ENCODE peak calls at places on chromosomes 7 and 10, in ten cellular contexts. Q, P, H, M, I, J, L, U, A and G are unnamed samples.

GRCh38 chr7:26397326-26397725 is 105.7 kb downstream of the SNX10 start:
- DNase-seq in L (peak; percentile 36), Q (no peak), H (no peak), M (no peak), J (no peak), I (no peak), P (no peak), U (no peak), A (peak; percentile 55), G (no peak)

GRCh38 chr7:132424277-132424676 is 152.0 kb downstream of the PLXNA4 start:
- DNase-seq in H (no peak), J (no peak), Q (no peak), A (no peak), P (no peak), I (no peak), M (no peak), L (no peak), U (no peak), G (no peak)

GRCh38 chr7:6536899-6537298 is 14.4 kb downstream of the GRID2IP start:
- DNase-seq in U (no peak), A (peak; percentile 94), H (no peak), M (no peak), L (no peak), Q (no peak), J (no peak), P (peak; percentile 48), I (no peak), G (no peak)

GRCh38 chr10:17143055-17143690 is 13.6 kb upstream of the CUBN start:
- DNase-seq in I (no peak), U (no peak), Q (no peak), L (no peak), H (no peak), A (no peak), M (no peak), J (no peak), P (no peak), G (peak; percentile 23)

GRCh38 chr10:32155075-32155516 is 98.9 kb upstream of the KIF5B start:
- DNase-seq in Q (no peak), I (no peak), P (no peak), L (no peak), A (no peak), J (no peak), H (no peak), M (no peak), U (no peak), G (no peak)

GRCh38 chr7:92873776-92874175 is 37.4 kb upstream of the CDK6 start:
- DNase-seq in U (no peak), L (no peak), Q (no peak), I (no peak), P (no peak), A (no peak), J (no peak), H (no peak), M (no peak), G (no peak)

GRCh38 chr10:110919349-110919931 is at the start of gene SHOC2:
- DNase-seq in I (peak; percentile 98), J (no peak), L (peak; percentile 100), A (peak; percentile 99), H (no peak), P (no peak), U (no peak), Q (peak; percentile 100), M (peak; percentile 100), G (no peak)

GRCh38 chr10:116241642-116242405 is 31.2 kb downstream of the GFRA1 start:
- DNase-seq in I (no peak), L (no peak), A (no peak), H (no peak), P (no peak), J (no peak), U (no peak), M (no peak), Q (no peak), G (no peak)

GRCh38 chr7:78472519-78472918 is 673.9 kb downstream of the PHTF2 start:
- DNase-seq in A (no peak), L (no peak), M (no peak), P (no peak), H (no peak), U (no peak), I (no peak), Q (no peak), J (peak; percentile 23), G (peak; percentile 73)

GRCh38 chr7:27176962-27177794 is 3.1 kb upstream of the HOXA10 start:
- DNase-seq in A (no peak), U (no peak), Q (peak; percentile 19), M (no peak), L (no peak), J (no peak), P (no peak), H (no peak), I (peak; percentile 61), G (no peak)

GRCh38 chr10:94571528-94571927 is 25.9 kb downstream of the HELLS start:
- DNase-seq in M (no peak), I (no peak), J (no peak), P (no peak), H (no peak), Q (no peak), A (no peak), L (no peak), U (no peak), G (peak; percentile 5)

GRCh38 chr7:129784783-129785456 is 167.8 kb downstream of the UBE2H start:
- DNase-seq in H (no peak), U (no peak), I (peak; percentile 53), P (peak; percentile 59), A (peak; percentile 63), M (no peak), J (no peak), Q (no peak), L (no peak), G (no peak)

GRCh38 chr7:100485514-100485913 is 1.8 kb downstream of the NYAP1 start:
- DNase-seq in I (no peak), P (no peak), J (no peak), L (no peak), M (no peak), H (no peak), U (no peak), A (no peak), Q (no peak), G (no peak)

GRCh38 chr7:135714534-135715009 is 13.4 kb downstream of the SLC13A4 start:
- DNase-seq in M (no peak), L (no peak), P (peak; percentile 64), I (no peak), Q (no peak), H (no peak), U (no peak), A (peak; percentile 90), J (no peak), G (peak; percentile 39)

GRCh38 chr7:96084880-96085551 is 236.9 kb downstream of the SLC25A13 start:
- DNase-seq in I (no peak), M (no peak), Q (no peak), H (no peak), U (no peak), A (no peak), P (no peak), J (peak; percentile 57), L (no peak), G (no peak)